ENCODE peak calls at places on chromosomes 11 and 22, in five cellular contexts. L is RWPE2, Q is IMR-90, V is astrocyte of the cerebellum, H is cardiac fibroblast. J is an unnamed sample.

GRCh38 chr11:73229321-73230275 is 11.5 kb downstream of the P2RY2 start:
- DNase-seq in V (no peak), Q (no peak), H (no peak), L (peak; percentile 33), J (no peak)

GRCh38 chr11:121553806-121554205 is 101.0 kb upstream of the SORL1-AS1 start:
- DNase-seq in H (peak; percentile 12), Q (peak; percentile 44), L (no peak), V (no peak), J (no peak)

GRCh38 chr11:108870373-108871020 is 205.6 kb downstream of the DDX10 start:
- DNase-seq in V (no peak), Q (peak; percentile 87), H (peak; percentile 85), L (no peak), J (peak; percentile 50)

GRCh38 chr11:60974726-60975125 is 3.2 kb downstream of the CD6 start:
- DNase-seq in V (no peak), Q (no peak), L (no peak), H (no peak), J (no peak)

GRCh38 chr11:70423523-70424505 is 25.5 kb downstream of the CTTN start:
- DNase-seq in V (peak; percentile 74), L (no peak), H (peak; percentile 92), Q (peak; percentile 91), J (no peak)

GRCh38 chr22:26857169-26857568 is 199.8 kb downstream of the MIAT start:
- DNase-seq in H (no peak), L (no peak), V (no peak), Q (no peak), J (no peak)

GRCh38 chr11:36454991-36455611 is 55.0 kb downstream of the TRAF6 start:
- DNase-seq in H (peak; percentile 36), L (no peak), Q (no peak), V (no peak), J (no peak)

GRCh38 chr11:44729718-44730117 is 3.0 kb downstream of the TSPAN18 start:
- DNase-seq in Q (no peak), H (no peak), L (no peak), V (no peak), J (no peak)

GRCh38 chr11:59053387-59053786 is 32.7 kb upstream of the GLYATL1B start:
- DNase-seq in V (peak; percentile 15), H (peak; percentile 74), Q (peak; percentile 49), L (no peak), J (no peak)

DNA sequence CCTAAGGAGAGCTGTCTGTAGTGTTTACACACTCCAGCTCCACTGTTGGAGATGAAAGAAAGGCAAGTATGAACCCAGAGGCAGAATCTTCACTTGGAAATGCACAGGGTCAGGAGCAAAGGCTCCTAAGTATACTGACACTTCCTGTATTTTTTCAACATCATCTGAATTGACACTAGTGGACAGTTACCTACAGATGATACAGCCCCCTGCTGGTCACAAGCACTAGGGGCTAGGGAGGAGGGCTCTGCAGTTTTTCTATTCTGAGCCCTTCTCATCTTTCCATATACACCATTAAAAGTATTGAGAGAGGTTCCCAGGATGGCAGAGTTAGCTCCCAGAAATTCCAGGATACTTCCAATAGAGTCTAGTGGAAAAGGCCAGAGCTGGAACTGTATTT is 290.3 kb upstream of the API5 start:
- DNase-seq in H (no peak), Q (no peak), L (no peak), V (no peak), J (no peak)
- TF ChIP-seq CTCF in H (no peak), Q (no peak), L (peak; percentile 27), V (no peak), J (no peak)

GRCh38 chr11:100817620-100818019 is 130.5 kb downstream of the ARHGAP42 start:
- DNase-seq in Q (no peak), L (no peak), V (no peak), H (no peak), J (no peak)
- TF ChIP-seq CTCF in Q (no peak), L (no peak), V (no peak), H (no peak), J (no peak)

GRCh38 chr22:16935209-16935608 is 72.8 kb downstream of the GAB4 start:
- DNase-seq in L (no peak), V (no peak), H (no peak), Q (no peak), J (no peak)

GRCh38 chr22:16936625-16937024 is 71.4 kb downstream of the GAB4 start:
- DNase-seq in L (no peak), Q (no peak), H (no peak), V (no peak), J (no peak)

GRCh38 chr22:16933924-16934282 is 74.1 kb downstream of the GAB4 start:
- DNase-seq in V (no peak), L (no peak), H (no peak), Q (no peak), J (no peak)

GRCh38 chr22:16933274-16933923 is 74.6 kb downstream of the GAB4 start:
- DNase-seq in H (no peak), Q (no peak), L (no peak), V (no peak), J (no peak)

GRCh38 chr22:16932577-16932976 is 75.4 kb downstream of the GAB4 start:
- DNase-seq in H (no peak), V (no peak), Q (no peak), L (no peak), J (no peak)
- TF ChIP-seq CTCF in H (no peak), V (no peak), Q (no peak), L (no peak), J (no peak)

GRCh38 chr22:38740116-38740723 is 15.6 kb downstream of the SUN2 start:
- DNase-seq in L (no peak), V (no peak), Q (no peak), H (no peak), J (no peak)
- TF ChIP-seq CTCF in L (no peak), V (no peak), Q (no peak), H (no peak), J (no peak)

DNA sequence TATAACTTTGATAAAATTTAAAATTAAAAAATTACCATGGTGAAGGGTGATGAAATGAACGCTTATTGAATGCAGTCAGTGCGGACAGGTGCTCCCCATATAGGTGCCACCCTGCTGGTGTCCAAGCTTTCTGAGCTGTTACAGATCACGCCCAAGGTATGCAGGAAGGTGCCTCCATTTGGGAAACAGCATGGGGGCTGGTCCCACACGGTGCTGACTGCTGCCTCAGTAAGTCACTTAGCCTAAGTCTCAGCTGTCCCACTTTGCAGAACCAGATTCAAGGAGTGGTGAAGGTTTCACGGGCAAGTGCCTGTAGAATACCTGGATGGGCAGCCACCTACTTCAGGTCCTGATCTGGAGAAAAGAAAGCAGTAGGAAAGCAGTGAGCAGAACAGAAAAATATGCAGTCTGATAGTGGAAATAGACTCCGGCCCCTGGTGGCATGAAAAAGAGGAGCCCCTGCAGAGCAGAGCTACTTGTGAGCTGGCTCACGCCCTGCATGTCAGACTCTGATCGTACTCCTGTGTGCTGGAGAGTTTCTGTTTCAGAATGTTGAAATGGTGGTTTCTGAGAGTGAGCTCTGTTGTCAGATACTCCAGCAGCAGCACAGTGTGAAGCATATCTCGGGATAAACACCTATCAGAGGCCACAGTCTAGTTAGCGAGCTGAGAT is 33.2 kb downstream of the ADORA2A start:
- DNase-seq in L (no peak), V (peak; percentile 16), Q (peak; percentile 28), H (no peak), J (no peak)
- TF ChIP-seq CTCF in L (no peak), V (peak; percentile 18), Q (peak; percentile 2), H (no peak), J (no peak)

GRCh38 chr11:62600367-62601113 is 1.1 kb downstream of the MTA2 start:
- DNase-seq in Q (no peak), H (no peak), V (no peak), L (no peak), J (no peak)
- TF ChIP-seq CTCF in Q (no peak), H (no peak), V (no peak), L (no peak), J (no peak)

DNA sequence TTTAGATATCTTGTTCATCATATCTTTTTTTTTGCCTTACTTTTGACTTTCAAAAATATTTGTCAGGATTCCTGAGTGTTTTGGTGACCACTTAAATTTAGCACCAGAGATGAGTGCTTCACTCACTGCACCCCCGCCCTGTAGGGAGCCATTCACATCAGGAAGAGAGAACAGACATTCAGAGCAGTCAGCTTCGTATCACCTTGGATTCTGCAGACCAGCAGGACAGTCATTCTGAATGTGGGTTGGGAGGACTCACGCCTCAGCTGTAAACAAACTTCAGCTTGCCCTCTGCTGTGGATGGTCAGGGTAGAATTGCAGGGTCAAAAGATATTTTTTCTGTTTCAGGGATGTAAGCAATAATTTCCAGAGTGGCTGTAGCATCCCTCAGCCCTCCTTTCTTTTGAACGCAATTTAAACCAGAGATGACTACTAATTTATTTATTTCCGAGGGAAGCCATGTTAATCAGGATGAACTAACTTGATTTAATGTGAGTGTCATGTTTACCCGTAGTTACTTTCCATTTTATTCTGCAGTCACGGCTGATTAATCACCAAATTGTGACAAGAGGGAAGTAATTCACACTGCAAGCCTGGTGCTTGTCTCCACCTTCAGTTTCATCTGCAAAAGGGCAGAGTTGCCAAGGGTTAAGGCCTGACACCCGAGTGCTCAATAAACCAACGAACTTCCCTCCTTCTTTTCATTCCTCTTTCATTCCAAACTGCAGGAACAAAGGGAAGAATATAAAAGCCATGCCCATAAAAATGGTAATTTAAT is 174.2 kb upstream of the DDI1 start:
- DNase-seq in L (no peak), V (no peak), H (no peak), Q (no peak), J (no peak)
- TF ChIP-seq CTCF in L (no peak), V (no peak), H (no peak), Q (no peak), J (no peak)

GRCh38 chr11:2140411-2141400 is 1.5 kb upstream of the IGF2 start:
- DNase-seq in V (no peak), Q (no peak), L (no peak), H (no peak), J (no peak)
- TF ChIP-seq CTCF in V (no peak), Q (no peak), L (no peak), H (no peak), J (no peak)

J was measured in AG04449.